ENCODE peak calls at places on chromosomes 13 and 19, in nine cellular contexts. One of them, this sample, is unnamed.

GRCh38 chr19:46979103-46979769 is 40.4 kb upstream of the NPAS1 start:
- DNase-seq in Calu3: no peak
- DNase-seq in MCF 10A: no peak
- DNase-seq in fibroblast of lung: no peak
- DNase-seq in pancreas: no peak
- DNase-seq in OCI-LY7: no peak
- DNase-seq in cardiac fibroblast: no peak
- DNase-seq in progenitor cell of endocrine pancreas: no peak
- DNase-seq in heart right ventricle: no peak
- DNase-seq in this sample: no peak

GRCh38 chr13:41458187-41458938 is 1.0 kb downstream of the RGCC start:
- DNase-seq in heart right ventricle: peak; percentile 41
- DNase-seq in fibroblast of lung: peak; percentile 20
- DNase-seq in OCI-LY7: peak; percentile 67
- DNase-seq in cardiac fibroblast: no peak
- DNase-seq in MCF 10A: peak; percentile 20
- DNase-seq in pancreas: peak; percentile 80
- DNase-seq in Calu3: peak; percentile 23
- DNase-seq in progenitor cell of endocrine pancreas: no peak
- DNase-seq in this sample: peak; percentile 35

GRCh38 chr19:33535176-33535575 is 13.6 kb upstream of the PEPD start:
- DNase-seq in fibroblast of lung: peak; percentile 71
- DNase-seq in heart right ventricle: no peak
- DNase-seq in cardiac fibroblast: no peak
- DNase-seq in Calu3: no peak
- DNase-seq in pancreas: no peak
- DNase-seq in progenitor cell of endocrine pancreas: no peak
- DNase-seq in OCI-LY7: no peak
- DNase-seq in MCF 10A: peak; percentile 2
- DNase-seq in this sample: no peak

GRCh38 chr13:26401578-26402021 is 147.7 kb downstream of the CDK8 start:
- DNase-seq in fibroblast of lung: no peak
- DNase-seq in pancreas: no peak
- DNase-seq in Calu3: no peak
- DNase-seq in progenitor cell of endocrine pancreas: no peak
- DNase-seq in heart right ventricle: no peak
- DNase-seq in cardiac fibroblast: no peak
- DNase-seq in OCI-LY7: no peak
- DNase-seq in MCF 10A: no peak
- DNase-seq in this sample: no peak

GRCh38 chr13:30179547-30180256 is 127.6 kb downstream of the KATNAL1 start:
- DNase-seq in cardiac fibroblast: no peak
- DNase-seq in Calu3: no peak
- DNase-seq in pancreas: no peak
- DNase-seq in progenitor cell of endocrine pancreas: no peak
- DNase-seq in heart right ventricle: no peak
- DNase-seq in OCI-LY7: no peak
- DNase-seq in fibroblast of lung: no peak
- DNase-seq in MCF 10A: no peak
- DNase-seq in this sample: no peak

GRCh38 chr13:44044544-44045178 is 165.0 kb downstream of the LACC1 start:
- DNase-seq in pancreas: no peak
- DNase-seq in OCI-LY7: no peak
- DNase-seq in fibroblast of lung: peak; percentile 43
- DNase-seq in Calu3: no peak
- DNase-seq in cardiac fibroblast: no peak
- DNase-seq in MCF 10A: no peak
- DNase-seq in heart right ventricle: no peak
- DNase-seq in progenitor cell of endocrine pancreas: no peak
- DNase-seq in this sample: no peak

GRCh38 chr19:18494267-18494607 is 27.6 kb downstream of the ELL start:
- DNase-seq in Calu3: no peak
- DNase-seq in pancreas: no peak
- DNase-seq in fibroblast of lung: peak; percentile 61
- DNase-seq in cardiac fibroblast: peak; percentile 58
- DNase-seq in MCF 10A: no peak
- DNase-seq in heart right ventricle: no peak
- DNase-seq in OCI-LY7: no peak
- DNase-seq in progenitor cell of endocrine pancreas: no peak
- DNase-seq in this sample: no peak

GRCh38 chr13:75757336-75757735 is 121.2 kb downstream of the LMO7 start:
- DNase-seq in Calu3: no peak
- DNase-seq in fibroblast of lung: no peak
- DNase-seq in pancreas: no peak
- DNase-seq in heart right ventricle: no peak
- DNase-seq in cardiac fibroblast: no peak
- DNase-seq in progenitor cell of endocrine pancreas: no peak
- DNase-seq in MCF 10A: no peak
- DNase-seq in OCI-LY7: no peak
- DNase-seq in this sample: no peak

GRCh38 chr19:45087531-45087930 is 5.4 kb upstream of the PPP1R37 start:
- DNase-seq in progenitor cell of endocrine pancreas: no peak
- DNase-seq in fibroblast of lung: no peak
- DNase-seq in cardiac fibroblast: no peak
- DNase-seq in MCF 10A: no peak
- DNase-seq in Calu3: no peak
- DNase-seq in OCI-LY7: no peak
- DNase-seq in pancreas: peak; percentile 48
- DNase-seq in heart right ventricle: no peak
- DNase-seq in this sample: no peak

GRCh38 chr13:86282450-86282849 is 483.2 kb upstream of the SLITRK6 start:
- DNase-seq in progenitor cell of endocrine pancreas: no peak
- DNase-seq in Calu3: no peak
- DNase-seq in heart right ventricle: no peak
- DNase-seq in pancreas: no peak
- DNase-seq in OCI-LY7: no peak
- DNase-seq in fibroblast of lung: peak; percentile 58
- DNase-seq in MCF 10A: peak; percentile 13
- DNase-seq in cardiac fibroblast: peak; percentile 7
- DNase-seq in this sample: no peak

GRCh38 chr19:49651029-49651825 is 9.2 kb downstream of the SCAF1 start:
- DNase-seq in progenitor cell of endocrine pancreas: no peak
- DNase-seq in cardiac fibroblast: no peak
- DNase-seq in Calu3: no peak
- DNase-seq in OCI-LY7: no peak
- DNase-seq in fibroblast of lung: no peak
- DNase-seq in MCF 10A: no peak
- DNase-seq in pancreas: peak; percentile 33
- DNase-seq in heart right ventricle: no peak
- DNase-seq in this sample: no peak

GRCh38 chr13:91576590-91576989 is 178.2 kb downstream of the GPC5 start:
- DNase-seq in cardiac fibroblast: peak; percentile 1
- DNase-seq in fibroblast of lung: no peak
- DNase-seq in OCI-LY7: peak; percentile 53
- DNase-seq in heart right ventricle: no peak
- DNase-seq in Calu3: no peak
- DNase-seq in pancreas: no peak
- DNase-seq in MCF 10A: peak; percentile 5
- DNase-seq in progenitor cell of endocrine pancreas: no peak
- DNase-seq in this sample: no peak

GRCh38 chr13:24985102-24985501 is 110.8 kb upstream of the PABPC3 start:
- DNase-seq in fibroblast of lung: no peak
- DNase-seq in Calu3: no peak
- DNase-seq in OCI-LY7: no peak
- DNase-seq in heart right ventricle: no peak
- DNase-seq in pancreas: no peak
- DNase-seq in cardiac fibroblast: no peak
- DNase-seq in MCF 10A: no peak
- DNase-seq in progenitor cell of endocrine pancreas: no peak
- DNase-seq in this sample: no peak

GRCh38 chr13:99636728-99637353 is 135.6 kb downstream of the TM9SF2 start:
- DNase-seq in Calu3: no peak
- DNase-seq in heart right ventricle: no peak
- DNase-seq in fibroblast of lung: no peak
- DNase-seq in OCI-LY7: peak; percentile 56
- DNase-seq in progenitor cell of endocrine pancreas: no peak
- DNase-seq in MCF 10A: no peak
- DNase-seq in cardiac fibroblast: no peak
- DNase-seq in pancreas: no peak
- DNase-seq in this sample: no peak

GRCh38 chr19:52640916-52641315 is 2.8 kb upstream of the ZNF83 start:
- DNase-seq in progenitor cell of endocrine pancreas: no peak
- DNase-seq in fibroblast of lung: no peak
- DNase-seq in OCI-LY7: no peak
- DNase-seq in pancreas: no peak
- DNase-seq in Calu3: no peak
- DNase-seq in MCF 10A: no peak
- DNase-seq in heart right ventricle: no peak
- DNase-seq in cardiac fibroblast: no peak
- DNase-seq in this sample: no peak

GRCh38 chr19:52651956-52652355 is 13.8 kb upstream of the ZNF83 start:
- DNase-seq in MCF 10A: no peak
- DNase-seq in Calu3: no peak
- DNase-seq in progenitor cell of endocrine pancreas: no peak
- DNase-seq in OCI-LY7: no peak
- DNase-seq in cardiac fibroblast: no peak
- DNase-seq in pancreas: no peak
- DNase-seq in fibroblast of lung: no peak
- DNase-seq in heart right ventricle: no peak
- DNase-seq in this sample: no peak

GRCh38 chr19:52648336-52648990 is 10.3 kb upstream of the ZNF83 start:
- DNase-seq in MCF 10A: no peak
- DNase-seq in fibroblast of lung: peak; percentile 85
- DNase-seq in OCI-LY7: no peak
- DNase-seq in cardiac fibroblast: peak; percentile 55
- DNase-seq in Calu3: no peak
- DNase-seq in progenitor cell of endocrine pancreas: no peak
- DNase-seq in heart right ventricle: no peak
- DNase-seq in pancreas: no peak
- DNase-seq in this sample: no peak

GRCh38 chr19:52646571-52647222 is 8.5 kb upstream of the ZNF83 start:
- DNase-seq in progenitor cell of endocrine pancreas: no peak
- DNase-seq in MCF 10A: peak; percentile 8
- DNase-seq in heart right ventricle: no peak
- DNase-seq in pancreas: no peak
- DNase-seq in Calu3: no peak
- DNase-seq in OCI-LY7: peak; percentile 31
- DNase-seq in cardiac fibroblast: no peak
- DNase-seq in fibroblast of lung: peak; percentile 67
- DNase-seq in this sample: no peak
- TF ChIP-seq CTCF in progenitor cell of endocrine pancreas: no peak
- TF ChIP-seq CTCF in MCF 10A: no peak
- TF ChIP-seq CTCF in heart right ventricle: no peak
- TF ChIP-seq CTCF in pancreas: no peak
- TF ChIP-seq CTCF in Calu3: no peak
- TF ChIP-seq CTCF in OCI-LY7: no peak
- TF ChIP-seq CTCF in cardiac fibroblast: no peak
- TF ChIP-seq CTCF in fibroblast of lung: no peak
- TF ChIP-seq CTCF in this sample: no peak

GRCh38 chr19:15631817-15632216 is 8.9 kb upstream of the CYP4F3 start:
- DNase-seq in progenitor cell of endocrine pancreas: no peak
- DNase-seq in OCI-LY7: peak; percentile 43
- DNase-seq in MCF 10A: peak; percentile 44
- DNase-seq in heart right ventricle: no peak
- DNase-seq in pancreas: no peak
- DNase-seq in fibroblast of lung: no peak
- DNase-seq in cardiac fibroblast: peak; percentile 2
- DNase-seq in Calu3: peak; percentile 50
- DNase-seq in this sample: no peak

GRCh38 chr19:15634105-15634504 is 6.6 kb upstream of the CYP4F3 start:
- DNase-seq in OCI-LY7: no peak
- DNase-seq in MCF 10A: no peak
- DNase-seq in cardiac fibroblast: no peak
- DNase-seq in pancreas: no peak
- DNase-seq in Calu3: no peak
- DNase-seq in progenitor cell of endocrine pancreas: no peak
- DNase-seq in fibroblast of lung: no peak
- DNase-seq in heart right ventricle: no peak
- DNase-seq in this sample: no peak

GRCh38 chr19:15633122-15633521 is 7.6 kb upstream of the CYP4F3 start:
- DNase-seq in progenitor cell of endocrine pancreas: no peak
- DNase-seq in MCF 10A: no peak
- DNase-seq in OCI-LY7: no peak
- DNase-seq in fibroblast of lung: no peak
- DNase-seq in pancreas: no peak
- DNase-seq in Calu3: no peak
- DNase-seq in heart right ventricle: no peak
- DNase-seq in cardiac fibroblast: no peak
- DNase-seq in this sample: no peak

GRCh38 chr19:15628236-15629002 is 12.3 kb upstream of the CYP4F3 start:
- DNase-seq in Calu3: no peak
- DNase-seq in heart right ventricle: no peak
- DNase-seq in cardiac fibroblast: no peak
- DNase-seq in MCF 10A: no peak
- DNase-seq in progenitor cell of endocrine pancreas: no peak
- DNase-seq in fibroblast of lung: no peak
- DNase-seq in OCI-LY7: no peak
- DNase-seq in pancreas: no peak
- DNase-seq in this sample: no peak

GRCh38 chr19:15629003-15629880 is 11.5 kb upstream of the CYP4F3 start:
- DNase-seq in OCI-LY7: peak; percentile 73
- DNase-seq in cardiac fibroblast: peak; percentile 60
- DNase-seq in heart right ventricle: peak; percentile 83
- DNase-seq in progenitor cell of endocrine pancreas: no peak
- DNase-seq in pancreas: peak; percentile 92
- DNase-seq in fibroblast of lung: peak; percentile 17
- DNase-seq in MCF 10A: peak; percentile 69
- DNase-seq in Calu3: peak; percentile 87
- DNase-seq in this sample: peak; percentile 78
- TF ChIP-seq CTCF in OCI-LY7: peak; percentile 97
- TF ChIP-seq CTCF in cardiac fibroblast: peak; percentile 94
- TF ChIP-seq CTCF in heart right ventricle: peak; percentile 91
- TF ChIP-seq CTCF in progenitor cell of endocrine pancreas: no peak
- TF ChIP-seq CTCF in pancreas: peak; percentile 97
- TF ChIP-seq CTCF in fibroblast of lung: peak; percentile 78
- TF ChIP-seq CTCF in MCF 10A: peak; percentile 95
- TF ChIP-seq CTCF in Calu3: peak; percentile 77
- TF ChIP-seq CTCF in this sample: no peak

DNA sequence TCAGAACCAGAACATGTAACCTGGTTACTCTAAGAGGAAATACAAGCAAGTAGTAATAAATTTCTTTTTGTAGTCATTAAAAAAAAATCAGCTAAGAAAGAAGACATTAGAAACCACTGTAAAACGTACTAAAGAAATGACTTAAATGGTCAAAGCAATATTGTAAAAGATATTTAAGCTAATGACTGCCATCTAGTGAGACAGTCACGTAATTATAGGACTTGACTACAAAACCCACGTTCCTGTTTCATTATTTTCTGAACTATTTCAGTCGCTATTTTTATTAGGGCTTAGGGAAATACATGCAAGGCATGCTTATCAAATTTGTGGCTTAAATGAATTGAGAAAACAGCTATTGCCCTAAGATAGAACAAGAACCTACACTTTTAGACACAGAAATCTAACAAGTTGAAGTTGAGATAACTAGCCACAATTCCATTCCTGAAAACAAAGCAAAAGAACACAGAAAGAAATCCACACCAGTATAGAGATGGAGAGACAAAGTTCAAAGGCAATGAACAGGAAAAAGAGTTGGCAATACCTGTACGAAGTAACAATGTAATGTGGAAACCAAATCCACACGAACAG is 17.9 kb downstream of the ALG5 start:
- DNase-seq in MCF 10A: peak; percentile 48
- DNase-seq in Calu3: no peak
- DNase-seq in OCI-LY7: peak; percentile 76
- DNase-seq in cardiac fibroblast: peak; percentile 80
- DNase-seq in heart right ventricle: no peak
- DNase-seq in pancreas: no peak
- DNase-seq in fibroblast of lung: peak; percentile 53
- DNase-seq in progenitor cell of endocrine pancreas: no peak
- DNase-seq in this sample: no peak
- TF ChIP-seq CTCF in MCF 10A: peak; percentile 52
- TF ChIP-seq CTCF in Calu3: peak; percentile 16
- TF ChIP-seq CTCF in OCI-LY7: peak; percentile 92
- TF ChIP-seq CTCF in cardiac fibroblast: peak; percentile 24
- TF ChIP-seq CTCF in heart right ventricle: peak; percentile 64
- TF ChIP-seq CTCF in pancreas: peak; percentile 20
- TF ChIP-seq CTCF in fibroblast of lung: no peak
- TF ChIP-seq CTCF in progenitor cell of endocrine pancreas: peak; percentile 71
- TF ChIP-seq CTCF in this sample: no peak

GRCh38 chr19:38952395-38953165 is 21.8 kb downstream of the MRPS12 start:
- DNase-seq in cardiac fibroblast: peak; percentile 16
- DNase-seq in MCF 10A: peak; percentile 60
- DNase-seq in OCI-LY7: peak; percentile 63
- DNase-seq in Calu3: peak; percentile 77
- DNase-seq in heart right ventricle: no peak
- DNase-seq in progenitor cell of endocrine pancreas: no peak
- DNase-seq in fibroblast of lung: no peak
- DNase-seq in pancreas: no peak
- DNase-seq in this sample: no peak
- TF ChIP-seq CTCF in cardiac fibroblast: no peak
- TF ChIP-seq CTCF in MCF 10A: peak; percentile 27
- TF ChIP-seq CTCF in OCI-LY7: peak; percentile 76
- TF ChIP-seq CTCF in Calu3: peak; percentile 47
- TF ChIP-seq CTCF in heart right ventricle: peak; percentile 38
- TF ChIP-seq CTCF in progenitor cell of endocrine pancreas: peak; percentile 60
- TF ChIP-seq CTCF in fibroblast of lung: no peak
- TF ChIP-seq CTCF in pancreas: peak; percentile 19
- TF ChIP-seq CTCF in this sample: no peak